ENCODE peak calls at places on chromosomes 16 and 17, in nine cellular contexts. I is fibroblast of lung, D is colonic mucosa, Q is uterus, K is GM06990, R is mesenchymal stem cell, Z is neural progenitor cell, F is cardiac fibroblast, N is dorsolateral prefrontal cortex. H is an unnamed sample.

GRCh38 chr17:3866269-3866668 is 20.2 kb upstream of the NCBP3 start:
- DNase-seq in I (no peak), D (no peak), Q (no peak), K (no peak), R (no peak), Z (no peak), F (no peak), N (peak), H (no peak)

GRCh38 chr17:77721823-77722160 is 236.7 kb upstream of the TNRC6C start:
- DNase-seq in I (no peak), D (peak), Q (no peak), K (no peak), R (no peak), Z (no peak), F (no peak), N (no peak), H (no peak)

GRCh38 chr17:35742896-35743477 is 10.1 kb downstream of the GAS2L2 start:
- DNase-seq in I (no peak), D (no peak), Q (no peak), K (no peak), R (no peak), Z (no peak), F (no peak), N (no peak), H (no peak)

GRCh38 chr17:28177351-28177750 is 134.9 kb downstream of the NLK start:
- DNase-seq in I (no peak), D (no peak), Q (no peak), K (no peak), R (no peak), Z (no peak), F (no peak), N (no peak), H (no peak)

GRCh38 chr16:84614075-84614474 is 3.8 kb downstream of the COTL1 start:
- DNase-seq in I (no peak), D (no peak), Q (peak), K (no peak), R (peak), Z (no peak), F (no peak), N (no peak), H (no peak)

GRCh38 chr17:75270218-75270965 is 639 bp downstream of the MIF4GD start:
- DNase-seq in I (peak), D (peak), Q (peak), K (peak), R (peak), Z (peak), F (peak), N (peak), H (no peak)

GRCh38 chr16:14301150-14302030 is 230.3 kb downstream of the MRTFB start:
- DNase-seq in I (no peak), D (peak), Q (peak), K (peak), R (peak), Z (peak), F (no peak), N (no peak), H (no peak)

GRCh38 chr17:82287849-82288601 is 14.5 kb upstream of the CSNK1D start:
- DNase-seq in I (peak), D (peak), Q (peak), K (no peak), R (peak), Z (no peak), F (peak), N (no peak), H (peak)

GRCh38 chr17:40021471-40021961 is 6.3 kb downstream of the CSF3 start:
- DNase-seq in I (peak), D (no peak), Q (peak), K (no peak), R (peak), Z (no peak), F (peak), N (no peak), H (no peak)

GRCh38 chr17:4488989-4489595 is 9.6 kb upstream of the SPNS2 start:
- DNase-seq in I (no peak), D (no peak), Q (no peak), K (no peak), R (no peak), Z (no peak), F (no peak), N (no peak), H (no peak)

GRCh38 chr17:35536664-35537160 is 766 bp downstream of the SLFN12L start:
- DNase-seq in I (no peak), D (no peak), Q (no peak), K (peak), R (no peak), Z (no peak), F (no peak), N (no peak), H (no peak)

DNA sequence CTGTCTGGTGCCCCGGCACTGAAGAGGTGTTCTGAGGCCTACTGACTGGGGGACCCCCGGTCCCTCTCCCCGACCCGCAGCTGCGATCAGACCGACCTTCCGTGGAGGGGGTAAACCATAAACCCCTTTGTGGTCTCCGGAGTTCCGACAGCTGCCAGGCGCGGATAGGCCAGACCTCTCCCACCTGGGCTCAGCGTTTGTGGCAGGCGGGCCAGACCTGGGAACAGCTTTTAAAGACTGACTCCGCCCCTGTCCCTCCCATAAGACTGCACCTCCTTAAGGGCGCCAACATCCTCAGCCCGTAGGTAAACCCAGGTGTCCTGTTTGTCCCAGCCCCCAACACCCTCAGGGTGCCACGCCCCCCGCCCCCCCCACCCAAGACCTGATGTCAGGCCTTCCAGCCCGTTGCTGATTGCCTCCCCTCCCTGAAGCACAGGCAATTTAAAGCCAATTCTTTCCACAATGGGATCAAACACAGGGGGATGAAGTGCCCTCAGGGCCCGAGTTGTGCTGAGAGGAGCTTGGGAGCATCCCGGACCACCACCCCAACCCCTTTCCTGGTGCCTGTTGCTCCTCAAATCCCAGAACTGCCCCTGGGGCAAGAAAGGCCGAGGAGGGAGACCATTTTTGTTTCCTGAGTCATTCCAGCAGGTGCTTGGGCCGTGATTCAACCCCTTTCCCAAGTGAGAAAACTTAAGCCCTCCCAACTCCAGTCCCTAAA is at the start of gene SOX15:
- DNase-seq in I (no peak), D (peak), Q (no peak), K (no peak), R (no peak), Z (peak), F (no peak), N (no peak), H (no peak)
- H3K4me3 ChIP-seq in I (peak), D (peak), Q (peak), K (no peak), R (no peak), Z (peak), F (no peak), N (peak), H (peak)

DNA sequence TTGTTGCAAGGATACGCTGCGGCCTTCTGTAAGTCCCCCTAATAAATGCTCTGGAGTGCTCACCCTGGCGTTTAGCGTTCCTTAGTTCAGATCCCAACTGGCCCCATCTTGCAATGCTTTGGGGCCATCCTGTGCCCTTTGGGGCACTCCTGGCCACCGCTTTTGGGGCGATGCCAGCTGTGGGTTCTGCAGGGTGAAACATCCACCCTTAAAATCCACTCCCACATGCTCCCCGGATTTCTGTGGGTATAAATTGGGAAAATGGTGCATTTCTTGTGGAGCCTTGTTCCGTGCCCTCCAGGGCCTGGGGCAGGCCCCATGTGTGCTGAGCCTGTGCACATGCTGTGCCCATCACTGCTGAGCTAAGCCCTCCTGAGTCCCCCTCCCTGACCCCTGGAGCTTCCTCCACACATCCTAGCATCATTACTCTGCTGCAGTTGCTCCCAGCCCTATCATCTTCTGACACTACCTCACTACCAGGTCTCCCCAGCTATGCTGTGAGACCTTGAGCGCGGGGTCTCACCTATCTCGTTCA is 6.0 kb downstream of the MSRB1 start:
- DNase-seq in I (no peak), D (no peak), Q (no peak), K (no peak), R (no peak), Z (no peak), F (no peak), N (no peak), H (no peak)
- H3K4me3 ChIP-seq in I (no peak), D (no peak), Q (no peak), K (no peak), R (no peak), Z (no peak), F (no peak), N (no peak), H (no peak)

GRCh38 chr16:47956881-47957280 is 198.9 kb downstream of the ABCC12 start:
- DNase-seq in I (no peak), D (no peak), Q (no peak), K (no peak), R (no peak), Z (no peak), F (no peak), N (no peak), H (no peak)

DNA sequence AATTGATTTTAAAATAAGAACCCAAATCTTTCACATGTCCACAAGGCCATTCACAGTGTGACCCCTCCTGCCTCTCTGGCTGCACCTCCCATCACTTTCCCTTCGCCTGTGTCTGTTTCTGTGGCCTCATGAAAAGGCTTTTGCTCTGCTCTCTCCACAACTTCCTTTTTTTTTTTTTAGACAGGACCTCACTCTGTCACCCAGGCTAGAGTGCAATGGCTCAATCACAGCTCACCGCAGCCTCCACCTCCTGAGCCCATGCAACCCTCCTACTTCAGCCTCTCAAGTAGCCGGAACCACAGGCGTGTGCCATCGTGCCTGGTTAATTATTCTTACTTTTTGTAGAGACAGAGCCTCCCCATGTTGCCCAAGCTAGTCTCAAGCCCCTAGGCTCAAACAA is 197.1 kb downstream of the ABCC12 start:
- DNase-seq in I (no peak), D (no peak), Q (no peak), K (no peak), R (no peak), Z (no peak), F (no peak), N (no peak), H (no peak)
- H3K4me3 ChIP-seq in I (no peak), D (no peak), Q (no peak), K (no peak), R (no peak), Z (no peak), F (no peak), N (no peak), H (no peak)

DNA sequence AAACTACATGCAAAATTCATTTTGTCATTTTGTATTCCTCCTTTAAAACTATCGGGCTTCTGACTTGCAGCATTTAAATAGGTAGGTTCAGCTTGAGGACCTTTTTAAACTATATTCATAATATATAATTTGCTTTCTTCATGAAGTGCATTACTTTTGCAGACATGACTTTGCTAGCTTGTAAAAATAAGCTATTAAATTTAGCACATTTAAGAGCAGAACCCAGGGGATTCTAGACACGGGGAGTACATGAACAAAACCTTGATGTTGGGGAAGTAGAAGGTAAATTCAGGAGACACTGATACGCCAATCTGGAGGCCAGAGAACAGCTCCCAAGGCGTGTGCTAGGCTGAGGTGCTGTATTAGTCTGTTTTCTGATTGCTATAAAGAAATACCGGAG is 32.3 kb upstream of the NUDT7 start:
- DNase-seq in I (no peak), D (no peak), Q (no peak), K (no peak), R (no peak), Z (no peak), F (no peak), N (no peak), H (no peak)
- H3K4me3 ChIP-seq in I (no peak), D (no peak), Q (no peak), K (no peak), R (no peak), Z (no peak), F (no peak), N (no peak), H (no peak)

GRCh38 chr17:29617125-29617480 is 5.6 kb downstream of the CORO6 start:
- DNase-seq in I (peak), D (peak), Q (no peak), K (peak), R (peak), Z (peak), F (peak), N (peak), H (no peak)
- H3K4me3 ChIP-seq in I (no peak), D (peak), Q (no peak), K (peak), R (no peak), Z (peak), F (no peak), N (peak), H (no peak)

GRCh38 chr17:68195667-68196393 is 52.0 kb upstream of the AMZ2 start:
- DNase-seq in I (no peak), D (no peak), Q (no peak), K (no peak), R (no peak), Z (peak), F (no peak), N (no peak), H (no peak)
- H3K4me3 ChIP-seq in I (no peak), D (peak), Q (no peak), K (peak), R (no peak), Z (peak), F (no peak), N (peak), H (no peak)

GRCh38 chr17:1782171-1782567 is 20.3 kb downstream of the SERPINF1 start:
- DNase-seq in I (no peak), D (no peak), Q (no peak), K (no peak), R (no peak), Z (no peak), F (no peak), N (no peak), H (no peak)
- H3K4me3 ChIP-seq in I (no peak), D (no peak), Q (no peak), K (no peak), R (no peak), Z (no peak), F (no peak), N (no peak), H (no peak)

DNA sequence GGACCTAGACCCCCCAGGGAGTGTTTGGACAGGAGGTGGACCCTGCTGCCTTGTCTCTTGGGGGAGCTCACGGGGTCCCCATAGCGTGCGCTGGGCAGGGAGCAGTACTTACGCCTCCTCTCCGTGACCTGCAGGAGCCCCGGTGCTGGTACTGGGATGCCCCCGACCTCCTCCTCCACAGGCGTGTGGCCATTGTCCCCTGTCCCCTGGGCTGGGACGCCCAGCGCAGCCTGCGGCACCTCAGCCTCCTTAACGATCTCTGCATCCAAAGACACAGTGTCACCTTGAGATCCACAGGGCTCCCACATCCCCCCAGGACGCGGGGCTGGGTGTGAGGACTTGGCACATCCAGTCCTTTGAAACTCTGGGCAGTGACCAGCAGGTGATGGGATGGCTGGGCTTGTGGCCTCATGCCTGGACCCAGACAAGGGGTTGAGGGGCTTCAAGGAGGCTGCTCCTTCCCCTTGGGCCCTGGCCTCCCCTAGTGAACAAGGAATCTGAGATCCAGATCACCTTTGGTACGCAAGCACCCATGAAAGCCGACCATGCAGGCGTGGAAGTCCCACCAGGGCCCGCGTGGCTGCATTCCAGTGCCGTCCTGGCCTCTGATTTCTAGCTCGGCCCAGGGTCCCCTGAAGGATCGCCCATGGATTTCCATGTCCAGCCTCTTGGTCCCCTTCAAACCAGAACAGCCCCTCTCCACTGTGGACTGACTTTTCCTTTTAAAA is 9.9 kb downstream of the DBNDD1 start:
- DNase-seq in I (no peak), D (no peak), Q (no peak), K (no peak), R (no peak), Z (no peak), F (no peak), N (no peak), H (no peak)
- H3K4me3 ChIP-seq in I (no peak), D (no peak), Q (no peak), K (peak), R (no peak), Z (no peak), F (no peak), N (no peak), H (no peak)

GRCh38 chr16:9703731-9704130 is 478.5 kb downstream of the GRIN2A start:
- DNase-seq in I (no peak), D (no peak), Q (no peak), K (no peak), R (no peak), Z (no peak), F (no peak), N (no peak), H (no peak)

GRCh38 chr16:9709221-9709620 is 473.0 kb downstream of the GRIN2A start:
- DNase-seq in I (no peak), D (no peak), Q (no peak), K (no peak), R (no peak), Z (no peak), F (no peak), N (no peak), H (no peak)

GRCh38 chr16:9706217-9706616 is 476.0 kb downstream of the GRIN2A start:
- DNase-seq in I (no peak), D (no peak), Q (no peak), K (no peak), R (peak), Z (no peak), F (no peak), N (no peak), H (no peak)
- H3K4me3 ChIP-seq in I (no peak), D (no peak), Q (no peak), K (no peak), R (no peak), Z (no peak), F (no peak), N (no peak), H (no peak)

H was measured in AG04450.